ENCODE peak calls at places on chromosomes 3 and 15, in ten cellular contexts. L is neural crest cell; W is NCI-H1694 treated with DMSO at 0.1 percent for 48 hours; N is stimulated activated naive CD4-positive, alpha-beta T cell; V is AG08395; B is activated gamma-delta T cell treated with Interleukin-2 at 50 U/mL for 16 hours; U is A549; D is fibroblast of the conjunctiva; P is GM06990; I is uterus. C is an unnamed sample.

GRCh38 chr15:101641894-101642293 is 10.3 kb downstream of the TM2D3 start:
- DNase-seq in V (no peak), L (no peak), N (peak; percentile 27), I (no peak), P (no peak), W (no peak), U (no peak), D (no peak), B (no peak), C (peak; percentile 55)

GRCh38 chr15:36658905-36659304 is 79.5 kb downstream of the CDIN1 start:
- DNase-seq in L (no peak), B (no peak), I (no peak), U (no peak), V (no peak), N (no peak), W (no peak), D (no peak), P (no peak), C (no peak)

GRCh38 chr3:146189519-146190173 is 28.7 kb upstream of the PLOD2 start:
- DNase-seq in I (peak; percentile 19), B (no peak), V (peak; percentile 67), P (no peak), U (peak; percentile 42), L (peak; percentile 3), D (peak; percentile 53), W (peak; percentile 74), N (peak; percentile 16), C (peak; percentile 42)

GRCh38 chr3:170914690-170915089 is 6.3 kb upstream of the EIF5A2 start:
- DNase-seq in V (no peak), P (no peak), I (no peak), U (no peak), L (no peak), W (no peak), B (no peak), D (no peak), N (no peak), C (no peak)

GRCh38 chr3:54712539-54712938 is 215.3 kb downstream of the LRTM1 start:
- DNase-seq in N (no peak), P (no peak), B (no peak), W (no peak), I (no peak), V (no peak), D (no peak), L (no peak), U (no peak), C (no peak)

GRCh38 chr3:110126065-110126464 is 788.7 kb upstream of the DPPA4 start:
- DNase-seq in U (no peak), N (no peak), L (no peak), W (no peak), I (no peak), B (no peak), V (peak; percentile 4), P (no peak), D (no peak), C (no peak)

GRCh38 chr3:72821170-72821781 is 27.0 kb downstream of the SHQ1 start:
- DNase-seq in I (no peak), V (peak; percentile 61), W (no peak), B (no peak), U (no peak), P (no peak), N (peak; percentile 40), L (no peak), D (no peak), C (peak; percentile 76)

GRCh38 chr3:121018917-121019321 is 110.9 kb downstream of the STXBP5L start:
- DNase-seq in U (no peak), V (no peak), P (no peak), B (no peak), W (no peak), N (no peak), I (no peak), D (no peak), L (no peak), C (no peak)

GRCh38 chr15:65980824-65981456 is 111.6 kb downstream of the RAB11A start:
- DNase-seq in L (peak; percentile 40), I (peak; percentile 30), N (no peak), P (no peak), D (peak; percentile 65), V (peak; percentile 92), W (peak; percentile 16), B (no peak), U (peak; percentile 95), C (peak; percentile 47)

GRCh38 chr15:43893956-43894355 is 67.2 kb downstream of the WDR76 start:
- DNase-seq in W (no peak), N (no peak), U (no peak), D (no peak), V (no peak), I (no peak), L (no peak), B (no peak), P (no peak), C (no peak)

GRCh38 chr15:57429098-57429497 is 52.8 kb downstream of the CGNL1 start:
- DNase-seq in N (no peak), D (no peak), P (no peak), I (no peak), B (no peak), V (no peak), U (no peak), W (no peak), L (no peak), C (no peak)

GRCh38 chr3:197542741-197543454 is 12.9 kb downstream of the BDH1 start:
- DNase-seq in I (no peak), V (no peak), L (no peak), D (no peak), U (no peak), W (no peak), B (no peak), P (no peak), N (no peak), C (no peak)

GRCh38 chr3:41690766-41691563 is 270.9 kb downstream of the ULK4 start:
- DNase-seq in D (peak; percentile 27), L (no peak), B (no peak), I (no peak), U (no peak), W (no peak), V (no peak), P (no peak), N (no peak), C (peak; percentile 22)

GRCh38 chr15:58529041-58529440 is 97.2 kb downstream of the LIPC start:
- DNase-seq in N (no peak), U (no peak), P (no peak), L (no peak), I (no peak), W (no peak), V (no peak), B (no peak), D (no peak), C (no peak)

GRCh38 chr3:185549111-185549510 is 3.3 kb downstream of the LIPH start:
- DNase-seq in L (no peak), D (peak; percentile 97), I (peak; percentile 20), V (peak; percentile 97), B (no peak), W (no peak), P (no peak), U (peak; percentile 68), N (no peak), C (peak; percentile 71)

GRCh38 chr3:78734048-78734637 is 1033.7 kb downstream of the ROBO1 start:
- DNase-seq in W (no peak), V (peak; percentile 22), P (no peak), D (peak; percentile 56), N (no peak), L (no peak), B (no peak), U (no peak), I (no peak), C (no peak)

GRCh38 chr15:43911235-43911661 is 84.4 kb downstream of the WDR76 start:
- DNase-seq in I (no peak), L (no peak), W (no peak), V (peak; percentile 92), D (peak; percentile 91), N (no peak), B (no peak), P (no peak), U (peak; percentile 26), C (no peak)

GRCh38 chr3:106088270-106088669 is 219.5 kb upstream of the CBLB start:
- DNase-seq in B (no peak), D (no peak), W (no peak), P (no peak), N (no peak), L (no peak), I (no peak), V (no peak), U (no peak), C (no peak)

C was measured in SK-N-MC.